ENCODE peak calls at places on chromosomes 7 and 10, in four cellular contexts. X, B, D and I are unnamed samples.

GRCh38 chr10:21194510-21194993 is 297.4 kb upstream of the NEBL start:
- DNase-seq in B (no peak), X (peak), D (no peak), I (no peak)

GRCh38 chr7:141288626-141289025 is 214.8 kb downstream of the TMEM178B start:
- DNase-seq in D (no peak), X (no peak), B (no peak), I (no peak)

GRCh38 chr10:62512732-62513475 is 138.7 kb downstream of the ZNF365 start:
- DNase-seq in B (no peak), D (no peak), X (no peak), I (no peak)

GRCh38 chr10:61987951-61988379 is 86.5 kb downstream of the ARID5B start:
- DNase-seq in D (no peak), B (no peak), X (no peak), I (no peak)

GRCh38 chr7:111958889-111959288 is 247.3 kb downstream of the DOCK4 start:
- DNase-seq in B (no peak), D (no peak), X (peak), I (peak)

GRCh38 chr10:112949128-112949823 is 771 bp upstream of the TCF7L2 start:
- DNase-seq in B (no peak), X (no peak), D (no peak), I (no peak)

GRCh38 chr10:34960983-34961382 is 129.2 kb downstream of the CUL2 start:
- DNase-seq in B (peak), D (no peak), X (no peak), I (peak)

GRCh38 chr7:47763063-47763974 is 181.4 kb upstream of the TNS3 start:
- DNase-seq in D (no peak), B (peak), X (peak), I (no peak)

GRCh38 chr7:36726806-36727503 is 2.7 kb upstream of the AOAH start:
- DNase-seq in X (no peak), D (no peak), B (no peak), I (no peak)

GRCh38 chr7:111678986-111679385 is 116.7 kb upstream of the IMMP2L start:
- DNase-seq in D (no peak), B (no peak), X (no peak), I (no peak)

GRCh38 chr10:124669141-124669823 is 74.9 kb downstream of the FAM53B start:
- DNase-seq in X (no peak), B (no peak), D (no peak), I (no peak)

GRCh38 chr7:101564778-101565211 is 64.3 kb downstream of the MYL10 start:
- DNase-seq in D (peak), X (peak), B (no peak), I (no peak)

GRCh38 chr7:43658718-43659548 is 70.4 kb downstream of the COA1 start:
- DNase-seq in X (peak), B (peak), D (no peak), I (no peak)

GRCh38 chr7:92631067-92631829 is 41.1 kb upstream of the FAM133B start:
- DNase-seq in B (no peak), D (no peak), X (no peak), I (no peak)

GRCh38 chr10:119658274-119658673 is 7.1 kb downstream of the BAG3 start:
- DNase-seq in X (peak), B (peak), D (peak), I (peak)

GRCh38 chr10:34124522-34125035 is 690.5 kb downstream of the PARD3 start:
- DNase-seq in B (peak), D (no peak), X (peak), I (no peak)

GRCh38 chr10:90751107-90751997 is 106.5 kb downstream of the HTR7 start:
- DNase-seq in D (no peak), X (peak), B (peak), I (peak)

GRCh38 chr7:79272938-79273337 is 180.5 kb downstream of the MAGI2 start:
- DNase-seq in D (no peak), B (no peak), X (no peak), I (no peak)

GRCh38 chr7:41013117-41013516 is 689.8 kb downstream of the INHBA start:
- DNase-seq in D (no peak), X (no peak), B (no peak), I (no peak)

GRCh38 chr10:95391570-95392249 is 100.9 kb upstream of the PDLIM1 start:
- DNase-seq in X (peak), D (no peak), B (peak), I (no peak)

GRCh38 chr7:92691578-92691977 is 101.4 kb upstream of the FAM133B start:
- DNase-seq in X (peak), B (peak), D (no peak), I (no peak)

GRCh38 chr10:109127363-109127762 is 795.9 kb downstream of the XPNPEP1 start:
- DNase-seq in X (no peak), B (no peak), D (no peak), I (no peak)

GRCh38 chr10:46006219-46006618 is 24.2 kb downstream of the NCOA4 start:
- DNase-seq in B (peak), X (peak), D (no peak), I (no peak)

GRCh38 chr10:88106348-88106747 is 242.9 kb downstream of the PTEN start:
- DNase-seq in B (no peak), X (no peak), D (no peak), I (no peak)

GRCh38 chr10:63588436-63589180 is 67.4 kb downstream of the REEP3 start:
- DNase-seq in D (no peak), X (peak), B (no peak), I (no peak)

GRCh38 chr7:43756368-43757072 is 2.0 kb upstream of the BLVRA start:
- DNase-seq in B (peak), X (no peak), D (no peak), I (no peak)

GRCh38 chr10:110324201-110324804 is 19.6 kb upstream of the SMNDC1 start:
- DNase-seq in X (no peak), B (no peak), D (no peak), I (no peak)

GRCh38 chr7:98352621-98353020 is 48.3 kb downstream of the BAIAP2L1 start:
- DNase-seq in B (peak), D (no peak), X (peak), I (no peak)

GRCh38 chr7:2897023-2897422 is 52.9 kb upstream of the GNA12 start:
- DNase-seq in X (no peak), B (no peak), D (no peak), I (no peak)
- TF ChIP-seq CTCF in X (no peak), B (peak), D (no peak), I (no peak)

GRCh38 chr10:3622427-3622826 is 162.6 kb downstream of the KLF6 start:
- DNase-seq in X (no peak), B (no peak), D (no peak), I (no peak)

GRCh38 chr10:3622845-3623621 is 162.0 kb downstream of the KLF6 start:
- DNase-seq in D (no peak), B (peak), X (no peak), I (no peak)

GRCh38 chr10:3625959-3626751 is 158.9 kb downstream of the KLF6 start:
- DNase-seq in X (no peak), D (no peak), B (peak), I (no peak)

GRCh38 chr10:3624367-3624766 is 160.6 kb downstream of the KLF6 start:
- DNase-seq in B (peak), X (no peak), D (no peak), I (no peak)

GRCh38 chr10:3623746-3624145 is 161.3 kb downstream of the KLF6 start:
- DNase-seq in X (no peak), B (peak), D (no peak), I (no peak)
- TF ChIP-seq CTCF in X (no peak), B (no peak), D (no peak), I (no peak)

DNA sequence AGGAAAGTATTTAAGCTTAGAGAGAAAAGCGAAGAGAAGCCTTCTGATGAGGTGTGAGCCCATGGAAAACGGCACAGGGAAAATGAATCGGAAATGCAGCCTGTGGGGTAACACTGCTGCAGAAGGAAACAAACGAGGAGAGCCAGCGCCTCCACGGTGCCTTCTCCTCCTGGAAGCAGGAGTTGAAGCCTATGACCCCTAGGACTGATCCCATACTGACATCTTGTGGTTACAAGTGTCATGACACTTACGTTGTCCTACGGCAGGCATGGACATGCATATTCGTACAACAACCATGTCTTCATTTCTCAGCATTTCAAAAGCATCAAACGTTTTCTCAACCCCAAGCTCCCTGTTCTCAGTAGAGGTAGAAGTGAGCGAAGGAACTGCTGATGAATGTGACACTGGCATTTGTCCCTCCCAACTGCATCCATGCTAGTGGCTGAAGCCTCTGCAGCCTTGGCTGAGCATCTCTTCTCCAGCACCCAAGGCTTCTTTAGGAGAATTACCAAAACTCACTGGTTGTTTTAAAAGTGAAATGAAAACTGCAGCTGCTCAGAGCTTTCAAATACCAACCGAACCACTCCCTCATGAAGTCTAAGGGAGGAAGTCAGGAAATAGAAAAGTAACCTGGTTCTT is 160.2 kb downstream of the JAZF1 start:
- DNase-seq in X (peak), B (peak), D (peak), I (peak)
- TF ChIP-seq CTCF in X (peak), B (peak), D (peak), I (peak)

GRCh38 chr7:121126801-121127534 is 138.5 kb downstream of the CPED1 start:
- DNase-seq in X (no peak), D (no peak), B (no peak), I (no peak)
- TF ChIP-seq CTCF in X (peak), D (no peak), B (peak), I (no peak)

GRCh38 chr7:118110178-118110577 is 73.8 kb upstream of the LSM8 start:
- DNase-seq in D (no peak), B (no peak), X (no peak), I (no peak)

GRCh38 chr7:118109607-118110006 is 74.4 kb upstream of the LSM8 start:
- DNase-seq in D (no peak), X (peak), B (no peak), I (no peak)

DNA sequence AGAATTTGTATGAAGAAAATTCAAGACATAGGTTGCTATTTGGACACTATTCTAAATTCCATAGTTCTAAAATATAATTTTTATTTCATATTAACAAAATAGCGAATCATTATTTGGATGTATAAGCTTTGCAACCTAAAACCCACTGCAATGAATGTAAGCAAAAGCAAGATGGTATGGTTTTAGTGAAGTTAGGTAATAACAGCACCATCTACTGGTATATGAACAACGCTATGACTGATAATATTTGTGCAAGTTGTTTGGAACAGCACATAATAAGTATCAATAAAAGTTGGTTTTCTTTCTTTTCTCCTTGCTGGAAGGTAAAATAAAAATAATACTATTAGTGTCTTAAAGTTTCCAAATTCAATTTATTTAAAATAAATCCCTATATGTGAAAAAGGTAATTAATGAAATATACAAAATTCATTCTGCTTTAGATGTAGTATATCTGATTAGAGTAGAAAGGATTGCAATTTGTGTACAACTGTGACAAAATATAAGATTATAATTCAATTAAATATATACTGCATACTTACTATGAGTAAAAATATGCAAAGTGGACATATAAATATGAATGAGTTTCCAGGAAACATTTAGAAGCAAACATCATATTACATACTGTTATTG is 79.0 kb upstream of the LSM8 start:
- DNase-seq in B (no peak), D (no peak), X (peak), I (no peak)
- TF ChIP-seq CTCF in B (peak), D (peak), X (peak), I (no peak)

GRCh38 chr7:21427861-21428641 is at the start of gene SP4:
- DNase-seq in D (peak), X (peak), B (peak), I (peak)

GRCh38 chr7:21429021-21429420 is 1.1 kb downstream of the SP4 start:
- DNase-seq in D (no peak), B (no peak), X (no peak), I (no peak)

GRCh38 chr7:21428642-21428941 is 709 bp downstream of the SP4 start:
- DNase-seq in B (no peak), D (no peak), X (no peak), I (no peak)

GRCh38 chr7:21426286-21426957 is 1.5 kb upstream of the SP4 start:
- DNase-seq in B (no peak), D (no peak), X (no peak), I (no peak)

DNA sequence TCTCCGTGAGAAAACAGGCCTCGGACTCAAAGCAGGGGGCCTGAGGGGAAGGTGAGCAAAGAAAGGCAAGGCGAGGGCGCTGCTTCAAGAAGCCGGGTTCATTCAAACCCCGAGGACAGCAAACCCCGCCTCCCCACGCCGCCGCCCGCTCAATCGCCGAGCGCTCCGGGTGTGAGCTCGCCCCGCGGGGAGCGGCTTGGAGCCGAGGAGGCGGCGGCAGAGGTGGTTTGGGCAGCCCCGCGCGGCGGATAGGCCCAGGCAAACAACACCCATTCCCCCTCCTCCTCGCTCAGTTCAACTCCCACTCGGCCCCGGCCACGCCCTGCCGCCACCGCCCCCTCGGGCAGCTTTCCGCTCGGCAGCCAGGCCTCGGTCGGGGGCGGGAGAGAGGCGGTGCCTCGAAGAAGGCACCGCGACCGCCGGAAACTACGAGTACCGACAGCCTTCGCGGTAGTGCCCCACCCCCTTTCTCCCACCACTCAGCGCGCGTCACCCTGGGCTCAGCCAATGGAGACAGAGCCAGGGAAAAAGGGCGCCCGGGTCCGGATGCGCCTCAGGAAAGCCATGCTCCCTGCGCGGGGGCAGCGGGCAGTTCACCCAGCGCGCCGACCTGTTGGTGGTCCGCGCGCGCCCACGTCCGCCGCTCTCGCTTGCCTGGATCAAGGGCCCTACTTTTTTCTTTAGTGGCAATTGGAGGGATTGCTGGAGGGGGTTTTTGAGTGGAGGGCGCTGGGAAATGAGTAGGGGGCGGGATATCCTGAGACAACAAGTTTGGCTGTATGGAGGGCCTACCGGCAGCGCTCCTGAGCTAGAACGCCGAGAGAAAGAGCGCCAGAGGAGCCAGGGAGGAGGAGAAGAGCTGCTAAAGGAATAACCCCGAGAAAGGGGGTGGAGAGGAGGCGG is 674 bp upstream of the SP4 start:
- DNase-seq in B (peak), X (peak), D (peak), I (peak)
- TF ChIP-seq CTCF in B (peak), X (no peak), D (no peak), I (peak)

DNA sequence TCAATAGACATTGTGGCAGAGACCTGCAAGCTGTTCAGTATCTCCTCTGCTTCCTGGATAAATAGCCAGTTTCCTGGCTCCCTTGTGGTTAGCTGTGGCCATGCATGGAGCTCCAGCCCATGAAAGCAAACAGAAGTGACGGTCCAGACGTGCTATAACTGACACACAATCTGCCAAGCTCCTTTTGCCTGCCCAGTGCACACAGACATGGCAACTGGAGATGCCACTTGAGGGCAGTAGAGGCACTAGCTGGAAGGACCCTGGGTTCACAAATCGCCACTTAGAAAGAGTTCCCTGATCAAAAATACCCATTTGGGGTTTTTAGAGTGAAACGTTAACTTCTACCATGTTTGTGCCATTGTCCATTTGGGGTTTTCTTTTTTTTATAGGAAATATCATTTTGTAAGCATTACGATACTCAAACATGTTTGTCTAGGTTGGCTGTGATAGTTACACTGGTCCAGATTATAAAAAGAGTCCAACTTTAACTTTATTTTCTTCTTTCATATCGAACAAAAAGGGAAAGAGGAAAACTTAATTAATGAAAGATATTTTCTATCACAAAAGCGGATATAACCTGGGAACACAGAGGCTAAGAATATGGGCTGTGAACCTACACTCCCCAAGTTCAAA is 31.3 kb downstream of the KIN start:
- DNase-seq in D (no peak), X (no peak), B (peak), I (peak)
- TF ChIP-seq CTCF in D (peak), X (peak), B (peak), I (no peak)

GRCh38 chr7:38199782-38200181 is 21.7 kb downstream of the STARD3NL start:
- DNase-seq in B (no peak), X (no peak), D (no peak), I (no peak)
- TF ChIP-seq CTCF in B (no peak), X (no peak), D (no peak), I (no peak)

DNA sequence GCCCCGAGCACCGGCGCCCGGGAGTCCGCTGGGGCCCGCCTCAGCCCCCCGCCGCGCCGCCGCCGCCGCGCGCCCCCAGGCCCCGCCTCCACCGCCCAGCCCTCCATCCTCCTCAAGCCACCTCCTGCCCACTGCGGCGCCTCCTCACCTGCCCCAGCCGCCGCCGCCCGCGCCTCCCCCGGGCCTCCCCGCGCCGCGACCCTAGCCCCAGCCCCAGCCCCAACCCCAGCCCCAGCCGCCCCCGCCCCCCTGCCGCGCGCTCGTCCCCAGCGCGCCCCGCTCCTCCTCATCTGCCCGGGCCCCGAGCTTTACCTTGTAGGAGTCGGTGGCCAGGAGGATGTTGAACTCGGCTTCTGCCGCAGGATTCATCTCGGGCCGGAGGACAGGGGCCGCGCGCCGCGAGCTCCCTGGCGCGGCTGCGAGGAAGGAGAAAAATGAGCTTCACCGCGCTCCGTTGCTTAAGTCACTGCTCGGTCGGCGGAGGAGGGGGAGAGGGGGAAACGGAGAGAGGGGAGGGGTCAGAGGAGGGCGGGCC is at the start of gene NAMPT:
- DNase-seq in B (no peak), X (peak), D (no peak), I (peak)
- TF ChIP-seq CTCF in B (no peak), X (no peak), D (no peak), I (no peak)